ENCODE peak calls at places on chromosome 11, in seven cellular contexts. P is effector memory CD4-positive, alpha-beta T cell; Q is neuronal stem cell; H is HFFc6; U is stimulated activated effector memory CD8-positive, alpha-beta T cell treated with anti-CD3 and anti-CD28 coated beads, Interleukin-12 subunit alpha, Interleukin-12 subunit beta, amount 100 ng/mL, for 72 hours; K is transverse colon; A is stimulated activated CD8-positive, alpha-beta memory T cell treated with anti-CD3 and anti-CD28 coated beads, Interleukin-7, amount 100 ng/mL, for 24 hours. R is an unnamed sample.

GRCh38 chr11:67504950-67505561 is at the start of gene PITPNM1:
- DNase-seq in P (peak), Q (peak), H (no peak), U (peak), K (peak), A (peak), R (peak)

GRCh38 chr11:57469268-57469667 is 8.9 kb downstream of the RTN4RL2 start:
- DNase-seq in P (no peak), Q (no peak), H (no peak), U (no peak), K (no peak), A (no peak), R (no peak)

GRCh38 chr11:110429614-110430266 is at the start of gene FDX1:
- DNase-seq in P (peak), Q (peak), H (peak), U (peak), K (peak), A (peak), R (peak)

GRCh38 chr11:35553831-35554230 is 28.4 kb upstream of the PAMR1 start:
- DNase-seq in P (no peak), Q (no peak), H (peak), U (no peak), K (no peak), A (no peak), R (no peak)

GRCh38 chr11:96627379-96627778 is 237.6 kb downstream of the JRKL start:
- DNase-seq in P (no peak), Q (no peak), H (no peak), U (no peak), K (no peak), A (no peak), R (no peak)

GRCh38 chr11:131888230-131888826 is 517.9 kb downstream of the NTM start:
- DNase-seq in P (no peak), Q (no peak), H (peak), U (no peak), K (no peak), A (no peak), R (no peak)

GRCh38 chr11:25860677-25861445 is 471.1 kb upstream of the ANO3 start:
- DNase-seq in P (no peak), Q (no peak), H (no peak), U (no peak), K (no peak), A (no peak), R (no peak)

GRCh38 chr11:15800121-15800800 is 556.1 kb downstream of the SOX6 start:
- DNase-seq in P (no peak), Q (no peak), H (peak), U (no peak), K (peak), A (no peak), R (no peak)

GRCh38 chr11:34431979-34432378 is 6.8 kb upstream of the CAT start:
- DNase-seq in P (no peak), Q (no peak), H (no peak), U (no peak), K (no peak), A (no peak), R (no peak)

GRCh38 chr11:93549986-93550385 is 6.8 kb upstream of the SMCO4 start:
- DNase-seq in P (no peak), Q (no peak), H (no peak), U (no peak), K (no peak), A (no peak), R (no peak)

GRCh38 chr11:65560555-65561418 is 2.6 kb upstream of the LTBP3 start:
- DNase-seq in P (no peak), Q (no peak), H (no peak), U (no peak), K (peak), A (no peak), R (no peak)

GRCh38 chr11:117932987-117933386 is 3.8 kb upstream of the TMPRSS13 start:
- DNase-seq in P (no peak), Q (no peak), H (no peak), U (no peak), K (no peak), A (no peak), R (no peak)

GRCh38 chr11:126636911-126637799 is 281.7 kb downstream of the ST3GAL4 start:
- DNase-seq in P (no peak), Q (no peak), H (peak), U (no peak), K (no peak), A (no peak), R (no peak)

GRCh38 chr11:1928891-1929541 is 9.5 kb downstream of the TNNT3 start:
- DNase-seq in P (no peak), Q (no peak), H (no peak), U (no peak), K (no peak), A (no peak), R (no peak)

GRCh38 chr11:125092669-125093068 is 18.8 kb downstream of the TMEM218 start:
- DNase-seq in P (no peak), Q (no peak), H (no peak), U (no peak), K (no peak), A (no peak), R (no peak)

GRCh38 chr11:133338588-133338987 is 193.7 kb downstream of the OPCML start:
- DNase-seq in P (no peak), Q (no peak), H (no peak), U (no peak), K (no peak), A (no peak), R (no peak)

GRCh38 chr11:132346558-132347148 is 976.2 kb downstream of the NTM start:
- DNase-seq in P (no peak), Q (no peak), H (no peak), U (no peak), K (no peak), A (no peak), R (no peak)

GRCh38 chr11:33634291-33634834 is 66.3 kb downstream of the C11orf91 start:
- DNase-seq in P (no peak), Q (no peak), H (peak), U (no peak), K (no peak), A (no peak), R (no peak)

GRCh38 chr11:44309483-44310197 is at the start of gene ALX4:
- DNase-seq in P (no peak), Q (no peak), H (peak), U (peak), K (no peak), A (no peak), R (no peak)

GRCh38 chr11:13388741-13389140 is 74.3 kb downstream of the BTBD10 start:
- DNase-seq in P (no peak), Q (no peak), H (no peak), U (no peak), K (no peak), A (no peak), R (no peak)

GRCh38 chr11:83172551-83172950 is 15.6 kb downstream of the PCF11 start:
- DNase-seq in P (no peak), Q (no peak), H (no peak), U (no peak), K (no peak), A (no peak), R (no peak)

GRCh38 chr11:44628730-44629361 is 63.4 kb downstream of the CD82 start:
- DNase-seq in P (no peak), Q (no peak), H (no peak), U (no peak), K (peak), A (no peak), R (no peak)

GRCh38 chr11:93570759-93571413 is 27.7 kb upstream of the SMCO4 start:
- DNase-seq in P (no peak), Q (no peak), H (peak), U (no peak), K (peak), A (no peak), R (no peak)

GRCh38 chr11:76689313-76689712 is 18.8 kb upstream of the LRRC32 start:
- DNase-seq in P (no peak), Q (no peak), H (no peak), U (no peak), K (no peak), A (no peak), R (no peak)

GRCh38 chr11:71454470-71455113 is 1.6 kb downstream of the NADSYN1 start:
- DNase-seq in P (peak), Q (no peak), H (no peak), U (no peak), K (peak), A (no peak), R (peak)

GRCh38 chr11:112163875-112164521 is at the start of gene IL18:
- DNase-seq in P (no peak), Q (no peak), H (no peak), U (no peak), K (peak), A (no peak), R (no peak)

GRCh38 chr11:66465371-66466224 is 1.1 kb upstream of the PELI3 start:
- DNase-seq in P (no peak), Q (no peak), H (no peak), U (no peak), K (no peak), A (no peak), R (no peak)

GRCh38 chr11:71349627-71350026 is 97.2 kb upstream of the SHANK2 start:
- DNase-seq in P (no peak), Q (no peak), H (no peak), U (no peak), K (no peak), A (no peak), R (no peak)

GRCh38 chr11:3202305-3202704 is 16.3 kb downstream of the MRGPRG start:
- DNase-seq in P (no peak), Q (no peak), H (no peak), U (no peak), K (peak), A (no peak), R (no peak)

GRCh38 chr11:12942157-12942556 is 67.0 kb upstream of the RASSF10 start:
- DNase-seq in P (no peak), Q (no peak), H (no peak), U (no peak), K (no peak), A (no peak), R (no peak)

GRCh38 chr11:113151502-113151901 is 162.9 kb upstream of the TTC12 start:
- DNase-seq in P (no peak), Q (no peak), H (no peak), U (no peak), K (no peak), A (no peak), R (no peak)

GRCh38 chr11:119874660-119875238 is 145.7 kb upstream of the NECTIN1 start:
- DNase-seq in P (no peak), Q (no peak), H (no peak), U (no peak), K (no peak), A (no peak), R (no peak)

GRCh38 chr11:14021738-14022137 is 59.2 kb downstream of the SPON1 start:
- DNase-seq in P (no peak), Q (peak), H (no peak), U (no peak), K (no peak), A (no peak), R (no peak)

GRCh38 chr11:119147604-119148333 is 1.1 kb upstream of the ABCG4 start:
- DNase-seq in P (no peak), Q (no peak), H (no peak), U (no peak), K (no peak), A (no peak), R (no peak)

GRCh38 chr11:11155962-11156815 is 196.9 kb downstream of the CSNK2A3 start:
- DNase-seq in P (peak), Q (peak), H (no peak), U (no peak), K (no peak), A (peak), R (peak)

GRCh38 chr11:5809122-5809519 is 397 bp downstream of the OR52N2 start:
- DNase-seq in P (no peak), Q (no peak), H (no peak), U (no peak), K (no peak), A (no peak), R (no peak)

GRCh38 chr11:2929511-2929879 is 275 bp upstream of the PHLDA2 start:
- DNase-seq in P (peak), Q (no peak), H (peak), U (peak), K (peak), A (no peak), R (peak)

GRCh38 chr11:29914203-29914930 is 102.5 kb downstream of the KCNA4 start:
- DNase-seq in P (no peak), Q (no peak), H (no peak), U (no peak), K (no peak), A (no peak), R (no peak)

R was measured in naive thymus-derived CD4-positive, alpha-beta T cell.